ENCODE peak calls at places on chromosomes 7 and 10, in nine cellular contexts. One of them, this sample, is unnamed.

GRCh38 chr10:125411724-125412123 is 251.4 kb upstream of the CTBP2 start:
- DNase-seq in SK-N-MC: no peak
- DNase-seq in MCF 10A: peak
- DNase-seq in GM10248: no peak
- DNase-seq in T-helper 1 cell: no peak
- DNase-seq in WERI-Rb-1: no peak
- DNase-seq in IMR-90: peak
- DNase-seq in iris pigment epithelial cell: peak
- DNase-seq in GM19239: no peak
- DNase-seq in this sample: peak

GRCh38 chr7:137130751-137131158 is 212.8 kb downstream of the PTN start:
- DNase-seq in SK-N-MC: no peak
- DNase-seq in MCF 10A: peak
- DNase-seq in GM10248: no peak
- DNase-seq in T-helper 1 cell: no peak
- DNase-seq in WERI-Rb-1: no peak
- DNase-seq in IMR-90: peak
- DNase-seq in iris pigment epithelial cell: peak
- DNase-seq in GM19239: no peak
- DNase-seq in this sample: peak

GRCh38 chr7:45691155-45691656 is 117.0 kb downstream of the ADCY1 start:
- DNase-seq in SK-N-MC: no peak
- DNase-seq in MCF 10A: no peak
- DNase-seq in GM10248: no peak
- DNase-seq in T-helper 1 cell: no peak
- DNase-seq in WERI-Rb-1: no peak
- DNase-seq in IMR-90: no peak
- DNase-seq in iris pigment epithelial cell: no peak
- DNase-seq in GM19239: no peak
- DNase-seq in this sample: no peak

GRCh38 chr10:44962870-44963738 is 3.5 kb downstream of the RASSF4 start:
- DNase-seq in SK-N-MC: no peak
- DNase-seq in MCF 10A: no peak
- DNase-seq in GM10248: no peak
- DNase-seq in T-helper 1 cell: no peak
- DNase-seq in WERI-Rb-1: peak
- DNase-seq in IMR-90: no peak
- DNase-seq in iris pigment epithelial cell: no peak
- DNase-seq in GM19239: no peak
- DNase-seq in this sample: no peak

GRCh38 chr10:7410306-7410799 is 481 bp downstream of the SFMBT2 start:
- DNase-seq in SK-N-MC: no peak
- DNase-seq in MCF 10A: peak
- DNase-seq in GM10248: peak
- DNase-seq in T-helper 1 cell: no peak
- DNase-seq in WERI-Rb-1: no peak
- DNase-seq in IMR-90: peak
- DNase-seq in iris pigment epithelial cell: peak
- DNase-seq in GM19239: no peak
- DNase-seq in this sample: no peak

GRCh38 chr10:72308320-72308987 is 34.7 kb downstream of the DDIT4 start:
- DNase-seq in SK-N-MC: no peak
- DNase-seq in MCF 10A: peak
- DNase-seq in GM10248: no peak
- DNase-seq in T-helper 1 cell: no peak
- DNase-seq in WERI-Rb-1: no peak
- DNase-seq in IMR-90: peak
- DNase-seq in iris pigment epithelial cell: peak
- DNase-seq in GM19239: no peak
- DNase-seq in this sample: peak

GRCh38 chr10:88193018-88193417 is 329.6 kb downstream of the PTEN start:
- DNase-seq in SK-N-MC: no peak
- DNase-seq in MCF 10A: no peak
- DNase-seq in GM10248: no peak
- DNase-seq in T-helper 1 cell: no peak
- DNase-seq in WERI-Rb-1: no peak
- DNase-seq in IMR-90: no peak
- DNase-seq in iris pigment epithelial cell: no peak
- DNase-seq in GM19239: no peak
- DNase-seq in this sample: no peak

GRCh38 chr7:102451371-102452054 is 13.2 kb downstream of the ALKBH4 start:
- DNase-seq in SK-N-MC: no peak
- DNase-seq in MCF 10A: peak
- DNase-seq in GM10248: no peak
- DNase-seq in T-helper 1 cell: no peak
- DNase-seq in WERI-Rb-1: peak
- DNase-seq in IMR-90: no peak
- DNase-seq in iris pigment epithelial cell: no peak
- DNase-seq in GM19239: no peak
- DNase-seq in this sample: no peak

GRCh38 chr10:110566472-110567200 is 859 bp upstream of the SMC3 start:
- DNase-seq in SK-N-MC: no peak
- DNase-seq in MCF 10A: no peak
- DNase-seq in GM10248: no peak
- DNase-seq in T-helper 1 cell: no peak
- DNase-seq in WERI-Rb-1: peak
- DNase-seq in IMR-90: no peak
- DNase-seq in iris pigment epithelial cell: no peak
- DNase-seq in GM19239: no peak
- DNase-seq in this sample: no peak

GRCh38 chr7:102273749-102274712 is 12.6 kb upstream of the SH2B2 start:
- DNase-seq in SK-N-MC: no peak
- DNase-seq in MCF 10A: peak
- DNase-seq in GM10248: no peak
- DNase-seq in T-helper 1 cell: no peak
- DNase-seq in WERI-Rb-1: no peak
- DNase-seq in IMR-90: peak
- DNase-seq in iris pigment epithelial cell: peak
- DNase-seq in GM19239: no peak
- DNase-seq in this sample: peak

GRCh38 chr7:24883632-24884013 is 96.4 kb downstream of the OSBPL3 start:
- DNase-seq in SK-N-MC: no peak
- DNase-seq in MCF 10A: no peak
- DNase-seq in GM10248: no peak
- DNase-seq in T-helper 1 cell: no peak
- DNase-seq in WERI-Rb-1: no peak
- DNase-seq in IMR-90: no peak
- DNase-seq in iris pigment epithelial cell: peak
- DNase-seq in GM19239: no peak
- DNase-seq in this sample: peak

GRCh38 chr10:103820101-103821062 is 35.0 kb downstream of the SH3PXD2A start:
- DNase-seq in SK-N-MC: no peak
- DNase-seq in MCF 10A: no peak
- DNase-seq in GM10248: no peak
- DNase-seq in T-helper 1 cell: no peak
- DNase-seq in WERI-Rb-1: no peak
- DNase-seq in IMR-90: peak
- DNase-seq in iris pigment epithelial cell: no peak
- DNase-seq in GM19239: no peak
- DNase-seq in this sample: peak

GRCh38 chr10:43044444-43045245 is 32.2 kb upstream of the RET start:
- DNase-seq in SK-N-MC: peak
- DNase-seq in MCF 10A: no peak
- DNase-seq in GM10248: no peak
- DNase-seq in T-helper 1 cell: no peak
- DNase-seq in WERI-Rb-1: no peak
- DNase-seq in IMR-90: no peak
- DNase-seq in iris pigment epithelial cell: no peak
- DNase-seq in GM19239: no peak
- DNase-seq in this sample: no peak

GRCh38 chr10:484925-485661 is 204.4 kb downstream of the DIP2C start:
- DNase-seq in SK-N-MC: no peak
- DNase-seq in MCF 10A: no peak
- DNase-seq in GM10248: peak
- DNase-seq in T-helper 1 cell: no peak
- DNase-seq in WERI-Rb-1: no peak
- DNase-seq in IMR-90: no peak
- DNase-seq in iris pigment epithelial cell: peak
- DNase-seq in GM19239: no peak
- DNase-seq in this sample: peak

GRCh38 chr7:51141451-51141971 is 175.1 kb downstream of the COBL start:
- DNase-seq in SK-N-MC: no peak
- DNase-seq in MCF 10A: peak
- DNase-seq in GM10248: no peak
- DNase-seq in T-helper 1 cell: no peak
- DNase-seq in WERI-Rb-1: no peak
- DNase-seq in IMR-90: peak
- DNase-seq in iris pigment epithelial cell: peak
- DNase-seq in GM19239: no peak
- DNase-seq in this sample: peak

GRCh38 chr10:94288361-94289116 is 74.2 kb downstream of the NOC3L start:
- DNase-seq in SK-N-MC: no peak
- DNase-seq in MCF 10A: no peak
- DNase-seq in GM10248: no peak
- DNase-seq in T-helper 1 cell: no peak
- DNase-seq in WERI-Rb-1: no peak
- DNase-seq in IMR-90: no peak
- DNase-seq in iris pigment epithelial cell: no peak
- DNase-seq in GM19239: no peak
- DNase-seq in this sample: no peak

GRCh38 chr10:329361-330099 is 194.3 kb downstream of the ZMYND11 start:
- DNase-seq in SK-N-MC: no peak
- DNase-seq in MCF 10A: peak
- DNase-seq in GM10248: no peak
- DNase-seq in T-helper 1 cell: no peak
- DNase-seq in WERI-Rb-1: no peak
- DNase-seq in IMR-90: peak
- DNase-seq in iris pigment epithelial cell: peak
- DNase-seq in GM19239: no peak
- DNase-seq in this sample: peak

This sample was measured in choroid plexus epithelial cell.